ENCODE peak calls at places on chromosomes 2 and 18, in four cellular contexts. J, E, B and C are unnamed samples.

GRCh38 chr2:173247156-173247555 is 107.5 kb upstream of the CDCA7 start:
- DNase-seq in B (no peak), J (no peak), E (no peak), C (no peak)

GRCh38 chr2:174335605-174336402 is 1.1 kb downstream of the SP9 start:
- DNase-seq in J (no peak), B (no peak), E (no peak), C (no peak)

GRCh38 chr2:224754129-224754528 is 38.0 kb upstream of the CCDC195 start:
- DNase-seq in B (no peak), J (no peak), E (no peak), C (no peak)

GRCh38 chr18:3380384-3380961 is 69.5 kb upstream of the TGIF1 start:
- DNase-seq in E (no peak), B (no peak), J (no peak), C (no peak)

GRCh38 chr2:4358855-4359254 is 655.5 kb downstream of the DCDC2C start:
- DNase-seq in E (no peak), B (no peak), J (peak), C (no peak)

GRCh38 chr18:47150029-47150823 is at the start of gene HDHD2:
- DNase-seq in B (peak), J (peak), E (peak), C (peak)

GRCh38 chr2:10486601-10487079 is 38.5 kb upstream of the ODC1 start:
- DNase-seq in J (peak), B (no peak), E (no peak), C (no peak)

GRCh38 chr2:11749646-11750349 is 3.4 kb downstream of the LPIN1 start:
- DNase-seq in E (no peak), B (no peak), J (no peak), C (no peak)

GRCh38 chr2:50564781-50565180 is 467.2 kb downstream of the NRXN1 start:
- DNase-seq in J (no peak), E (no peak), B (no peak), C (no peak)

GRCh38 chr2:109030870-109031480 is 42.0 kb upstream of the EDAR start:
- DNase-seq in B (no peak), E (no peak), J (no peak), C (no peak)

GRCh38 chr2:46184794-46185583 is 112.2 kb upstream of the EPAS1 start:
- DNase-seq in B (no peak), J (no peak), E (no peak), C (no peak)

GRCh38 chr2:68032702-68033101 is 30.1 kb downstream of the C1D start:
- DNase-seq in B (no peak), J (no peak), E (no peak), C (no peak)

GRCh38 chr2:41024806-41025205 is 572.9 kb upstream of the SLC8A1 start:
- DNase-seq in E (no peak), B (no peak), J (no peak), C (no peak)

GRCh38 chr2:328761-329160 is 40.9 kb upstream of the ALKAL2 start:
- DNase-seq in B (no peak), J (no peak), E (no peak), C (no peak)

GRCh38 chr2:119116411-119117295 is 41.9 kb downstream of the C1QL2 start:
- DNase-seq in B (no peak), E (no peak), J (no peak), C (no peak)

GRCh38 chr18:34801769-34802168 is 91.7 kb downstream of the DTNA start:
- DNase-seq in B (no peak), J (no peak), E (peak), C (no peak)

GRCh38 chr2:109712126-109712455 is 82.0 kb upstream of the RGPD5 start:
- DNase-seq in E (no peak), J (no peak), B (no peak), C (no peak)

GRCh38 chr18:57438669-57439616 is 3.8 kb downstream of the ONECUT2 start:
- DNase-seq in B (no peak), E (no peak), J (peak), C (no peak)